ENCODE peak calls at places on chromosomes 16 and 17, in seven cellular contexts. X is skeletal muscle cell; A is NB4; O is A549; R is CD4-positive, CD25-positive, alpha-beta regulatory T cell; Z is GM12878; F is small intestine. L is an unnamed sample.

GRCh38 chr17:29726721-29727252 is 104.1 kb upstream of the CORO6 start:
- DNase-seq in X (no peak), A (peak; percentile 87), O (peak; percentile 43), R (peak; percentile 66), Z (peak; percentile 55), F (peak; percentile 29), L (no peak)

GRCh38 chr17:64357191-64357981 is 33.3 kb downstream of the PECAM1 start:
- DNase-seq in X (peak; percentile 97), A (peak; percentile 90), O (no peak), R (no peak), Z (no peak), F (no peak), L (no peak)

GRCh38 chr16:11627822-11628457 is 40.3 kb upstream of the SNN start:
- DNase-seq in X (no peak), A (no peak), O (no peak), R (no peak), Z (no peak), F (no peak), L (no peak)

GRCh38 chr17:2259769-2260536 is 43.6 kb downstream of the SMG6 start:
- DNase-seq in X (no peak), A (peak; percentile 7), O (no peak), R (peak; percentile 81), Z (peak; percentile 85), F (no peak), L (no peak)

GRCh38 chr17:60720763-60721531 is 43.3 kb downstream of the BCAS3 start:
- DNase-seq in X (peak; percentile 13), A (peak; percentile 70), O (peak; percentile 74), R (peak; percentile 74), Z (peak; percentile 24), F (peak; percentile 54), L (no peak)

GRCh38 chr17:21373034-21373433 is 3.1 kb upstream of the KCNJ12 start:
- DNase-seq in X (peak; percentile 23), A (peak; percentile 84), O (no peak), R (no peak), Z (no peak), F (no peak), L (no peak)

GRCh38 chr16:254461-254860 is 19.8 kb downstream of the FAM234A start:
- DNase-seq in X (no peak), A (no peak), O (no peak), R (no peak), Z (no peak), F (no peak), L (no peak)

GRCh38 chr17:40633871-40634270 is 13.7 kb downstream of the SMARCE1 start:
- DNase-seq in X (no peak), A (no peak), O (no peak), R (no peak), Z (no peak), F (no peak), L (no peak)

GRCh38 chr16:48384982-48385271 is 286 bp downstream of the SIAH1 start:
- DNase-seq in X (no peak), A (no peak), O (no peak), R (no peak), Z (no peak), F (no peak), L (no peak)

GRCh38 chr16:7330709-7331108 is 1.9 kb upstream of the RBFOX1 start:
- DNase-seq in X (no peak), A (no peak), O (no peak), R (no peak), Z (no peak), F (no peak), L (no peak)

GRCh38 chr16:7615565-7615964 is 282.9 kb downstream of the RBFOX1 start:
- DNase-seq in X (no peak), A (peak; percentile 11), O (no peak), R (no peak), Z (no peak), F (no peak), L (no peak)

GRCh38 chr16:68848786-68849185 is 5.5 kb downstream of the TANGO6 start:
- DNase-seq in X (no peak), A (no peak), O (no peak), R (no peak), Z (no peak), F (no peak), L (no peak)

GRCh38 chr17:559699-560378 is 154.8 kb downstream of the VPS53 start:
- DNase-seq in X (peak; percentile 78), A (no peak), O (peak; percentile 53), R (no peak), Z (no peak), F (no peak), L (no peak)

GRCh38 chr16:81513204-81514040 is 68.8 kb downstream of the CMIP start:
- DNase-seq in X (no peak), A (no peak), O (peak; percentile 68), R (no peak), Z (no peak), F (peak; percentile 57), L (no peak)

GRCh38 chr16:23026777-23027362 is 122.4 kb downstream of the USP31 start:
- DNase-seq in X (no peak), A (peak; percentile 45), O (peak; percentile 23), R (no peak), Z (no peak), F (peak; percentile 17), L (peak; percentile 38)

GRCh38 chr16:57373117-57373947 is 1.0 kb downstream of the CX3CL1 start:
- DNase-seq in X (no peak), A (no peak), O (no peak), R (no peak), Z (no peak), F (no peak), L (no peak)
- H3K4me3 ChIP-seq in X (no peak overlapping the region), A (no peak overlapping the region), O (no peak overlapping the region), R (no peak overlapping the region), Z (no peak overlapping the region), F (no peak overlapping the region), L (no peak overlapping the region)

GRCh38 chr17:83103938-83104311 is 24.5 kb downstream of the METRNL start:
- DNase-seq in X (no peak), A (no peak), O (no peak), R (no peak), Z (no peak), F (no peak), L (no peak)

GRCh38 chr17:83103200-83103937 is 24.0 kb downstream of the METRNL start:
- DNase-seq in X (peak; percentile 19), A (no peak), O (peak; percentile 68), R (no peak), Z (no peak), F (peak; percentile 82), L (peak; percentile 78)

GRCh38 chr17:83100220-83100852 is 20.9 kb downstream of the METRNL start:
- DNase-seq in X (no peak), A (no peak), O (no peak), R (no peak), Z (no peak), F (no peak), L (peak; percentile 78)

GRCh38 chr17:83100853-83101391 is 21.5 kb downstream of the METRNL start:
- DNase-seq in X (no peak), A (no peak), O (no peak), R (no peak), Z (no peak), F (no peak), L (peak; percentile 37)

DNA sequence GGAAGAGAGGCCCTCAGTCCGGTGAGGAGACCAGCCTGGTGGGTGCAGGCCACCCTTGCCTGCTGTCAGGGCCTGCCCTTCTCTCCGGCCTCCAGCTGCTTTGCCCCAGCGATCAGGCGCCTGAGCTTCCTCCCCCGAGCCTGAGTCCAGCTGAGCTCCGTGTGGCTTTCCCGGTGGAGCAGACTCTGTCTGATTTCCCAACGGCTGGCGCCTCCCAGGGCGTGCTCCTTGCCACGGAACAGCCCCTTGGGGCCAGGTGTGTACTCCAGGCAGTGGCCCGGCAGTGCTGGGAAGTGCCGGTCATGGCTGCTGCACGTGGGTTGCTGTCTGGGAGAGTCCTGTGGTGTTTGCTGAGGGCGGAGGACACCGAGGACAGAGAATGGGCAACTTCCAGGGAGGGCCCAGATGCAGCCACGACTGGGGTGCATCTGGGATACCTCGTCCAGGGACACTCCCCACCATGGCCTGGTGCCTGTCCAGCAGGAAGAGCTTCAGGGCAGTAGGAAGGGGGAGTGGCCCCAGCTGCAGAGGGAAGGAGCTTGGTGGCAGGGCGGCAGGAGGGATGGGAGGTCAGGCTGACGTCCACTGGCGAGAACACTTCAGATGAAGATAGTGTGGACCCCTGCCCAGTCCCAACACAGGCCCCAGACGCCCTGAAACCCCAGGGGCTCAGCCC is 22.5 kb downstream of the METRNL start:
- DNase-seq in X (no peak), A (no peak), O (no peak), R (no peak), Z (no peak), F (peak; percentile 87), L (peak; percentile 89)
- H3K4me3 ChIP-seq in X (no peak overlapping the region), A (no peak overlapping the region), O (no peak overlapping the region), R (no peak overlapping the region), Z (no peak overlapping the region), F (peak overlapping the region; percentile 1), L (no peak overlapping the region)

DNA sequence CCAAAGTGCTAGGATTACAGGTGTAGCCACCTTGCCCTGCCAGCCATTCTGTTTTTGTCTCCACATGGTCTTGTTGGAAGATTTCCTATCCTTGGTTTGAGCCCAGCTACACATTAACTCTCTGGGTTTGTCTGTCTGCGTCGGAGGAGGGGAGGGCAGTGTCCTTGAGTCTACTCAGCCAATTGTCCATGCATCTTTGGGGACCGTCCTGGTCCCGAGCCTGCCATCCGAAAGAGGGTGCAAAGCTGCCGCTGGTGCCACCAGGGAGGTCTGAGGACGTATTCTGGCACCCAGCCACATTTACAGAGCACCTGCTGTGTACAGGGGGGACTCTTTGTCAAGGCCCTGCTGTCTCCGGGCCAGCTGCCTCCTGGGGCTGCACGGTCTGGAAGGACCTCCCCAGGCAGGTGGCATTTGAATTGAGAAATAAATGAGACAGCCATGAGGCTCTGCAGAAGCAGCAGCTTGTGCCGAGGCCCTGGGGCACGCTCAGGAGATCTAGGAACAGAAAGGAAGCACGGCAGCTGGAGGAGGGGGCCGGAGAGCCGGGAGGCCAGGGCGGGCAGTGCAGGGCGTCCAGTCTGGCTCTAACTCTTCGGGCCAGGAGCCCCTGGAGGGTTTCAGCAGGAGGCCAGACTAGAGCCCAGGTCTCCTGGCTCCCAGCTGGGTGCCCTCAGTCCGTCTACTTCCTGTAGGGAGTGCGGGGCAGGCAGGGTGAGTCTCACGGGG is 1.5 kb downstream of the CYBA start:
- DNase-seq in X (no peak), A (peak; percentile 56), O (no peak), R (no peak), Z (no peak), F (peak; percentile 24), L (no peak)
- H3K4me3 ChIP-seq in X (no peak overlapping the region), A (peak overlapping the region; percentile 84), O (peak overlapping the region; percentile 94), R (peak overlapping the region; percentile 19), Z (peak overlapping the region; percentile 98), F (peak overlapping the region; percentile 88), L (no peak overlapping the region)

GRCh38 chr17:79761894-79762570 is 15.9 kb upstream of the CBX2 start:
- DNase-seq in X (no peak), A (no peak), O (no peak), R (no peak), Z (no peak), F (no peak), L (no peak)

GRCh38 chr17:79760197-79760906 is 17.6 kb upstream of the CBX2 start:
- DNase-seq in X (no peak), A (no peak), O (no peak), R (no peak), Z (no peak), F (no peak), L (no peak)

GRCh38 chr17:79771276-79771675 is 6.7 kb upstream of the CBX2 start:
- DNase-seq in X (no peak), A (no peak), O (no peak), R (no peak), Z (no peak), F (no peak), L (no peak)

GRCh38 chr17:79769596-79770520 is 8.1 kb upstream of the CBX2 start:
- DNase-seq in X (no peak), A (no peak), O (peak; percentile 67), R (no peak), Z (no peak), F (no peak), L (no peak)

GRCh38 chr17:79765708-79766107 is 12.2 kb upstream of the CBX2 start:
- DNase-seq in X (no peak), A (no peak), O (no peak), R (no peak), Z (no peak), F (no peak), L (no peak)
- H3K4me3 ChIP-seq in X (no peak overlapping the region), A (no peak overlapping the region), O (no peak overlapping the region), R (no peak overlapping the region), Z (no peak overlapping the region), F (no peak overlapping the region), L (no peak overlapping the region)

L was measured in mucosa of descending colon.